ENCODE peak calls at places on chromosomes 2 and 18, in seven cellular contexts. One of them, this sample, is unnamed.
A peak's percentile ranks its signal among the peaks of the same experiment; 100 is the strongest.

GRCh38 chr18:50240083-50240563 is 26.2 kb downstream of the CFAP53 start:
- DNase-seq in iPS-NIHi11: no peak
- DNase-seq in T-helper 17 cell: no peak
- DNase-seq in stimulated activated CD4-positive, alpha-beta T cell treated with anti-CD3 and anti-CD28 coated beads, Interleukin-15, amount 100 ng/mL, for 24 hours: peak; percentile 11
- DNase-seq in endodermal cell: no peak
- DNase-seq in stimulated activated CD8-positive, alpha-beta memory T cell treated with anti-CD3 and anti-CD28 coated beads, Interleukin-12 subunit alpha, Interleukin-12 subunit beta, amount 100 ng/mL, for 4 hours: no peak
- DNase-seq in GM04504: no peak
- DNase-seq in this sample: no peak

GRCh38 chr2:43367014-43367782 is 140.8 kb upstream of the ZFP36L2 start:
- DNase-seq in GM04504: no peak
- DNase-seq in endodermal cell: no peak
- DNase-seq in iPS-NIHi11: no peak
- DNase-seq in stimulated activated CD8-positive, alpha-beta memory T cell treated with anti-CD3 and anti-CD28 coated beads, Interleukin-12 subunit alpha, Interleukin-12 subunit beta, amount 100 ng/mL, for 4 hours: no peak
- DNase-seq in T-helper 17 cell: no peak
- DNase-seq in stimulated activated CD4-positive, alpha-beta T cell treated with anti-CD3 and anti-CD28 coated beads, Interleukin-15, amount 100 ng/mL, for 24 hours: no peak
- DNase-seq in this sample: no peak

GRCh38 chr18:21980744-21981143 is 188.6 kb upstream of the GATA6 start:
- DNase-seq in iPS-NIHi11: no peak
- DNase-seq in GM04504: no peak
- DNase-seq in endodermal cell: peak; percentile 58
- DNase-seq in stimulated activated CD4-positive, alpha-beta T cell treated with anti-CD3 and anti-CD28 coated beads, Interleukin-15, amount 100 ng/mL, for 24 hours: no peak
- DNase-seq in stimulated activated CD8-positive, alpha-beta memory T cell treated with anti-CD3 and anti-CD28 coated beads, Interleukin-12 subunit alpha, Interleukin-12 subunit beta, amount 100 ng/mL, for 4 hours: no peak
- DNase-seq in T-helper 17 cell: no peak
- DNase-seq in this sample: no peak

GRCh38 chr18:33817096-33817495 is 239.1 kb downstream of the ASXL3 start:
- DNase-seq in GM04504: no peak
- DNase-seq in iPS-NIHi11: no peak
- DNase-seq in stimulated activated CD4-positive, alpha-beta T cell treated with anti-CD3 and anti-CD28 coated beads, Interleukin-15, amount 100 ng/mL, for 24 hours: no peak
- DNase-seq in stimulated activated CD8-positive, alpha-beta memory T cell treated with anti-CD3 and anti-CD28 coated beads, Interleukin-12 subunit alpha, Interleukin-12 subunit beta, amount 100 ng/mL, for 4 hours: no peak
- DNase-seq in T-helper 17 cell: no peak
- DNase-seq in endodermal cell: no peak
- DNase-seq in this sample: no peak

GRCh38 chr2:237459741-237460174 is 27.3 kb upstream of the MLPH start:
- DNase-seq in GM04504: peak; percentile 53
- DNase-seq in iPS-NIHi11: no peak
- DNase-seq in T-helper 17 cell: no peak
- DNase-seq in stimulated activated CD8-positive, alpha-beta memory T cell treated with anti-CD3 and anti-CD28 coated beads, Interleukin-12 subunit alpha, Interleukin-12 subunit beta, amount 100 ng/mL, for 4 hours: no peak
- DNase-seq in stimulated activated CD4-positive, alpha-beta T cell treated with anti-CD3 and anti-CD28 coated beads, Interleukin-15, amount 100 ng/mL, for 24 hours: no peak
- DNase-seq in endodermal cell: no peak
- DNase-seq in this sample: no peak

GRCh38 chr2:169162613-169163012 is 93.2 kb downstream of the DHRS9 start:
- DNase-seq in iPS-NIHi11: no peak
- DNase-seq in stimulated activated CD4-positive, alpha-beta T cell treated with anti-CD3 and anti-CD28 coated beads, Interleukin-15, amount 100 ng/mL, for 24 hours: no peak
- DNase-seq in T-helper 17 cell: no peak
- DNase-seq in endodermal cell: no peak
- DNase-seq in stimulated activated CD8-positive, alpha-beta memory T cell treated with anti-CD3 and anti-CD28 coated beads, Interleukin-12 subunit alpha, Interleukin-12 subunit beta, amount 100 ng/mL, for 4 hours: no peak
- DNase-seq in GM04504: no peak
- DNase-seq in this sample: no peak

GRCh38 chr18:46917808-46918600 is 602 bp downstream of the KATNAL2 start:
- DNase-seq in T-helper 17 cell: no peak
- DNase-seq in endodermal cell: peak; percentile 81
- DNase-seq in iPS-NIHi11: peak; percentile 60
- DNase-seq in stimulated activated CD4-positive, alpha-beta T cell treated with anti-CD3 and anti-CD28 coated beads, Interleukin-15, amount 100 ng/mL, for 24 hours: peak; percentile 24
- DNase-seq in GM04504: no peak
- DNase-seq in stimulated activated CD8-positive, alpha-beta memory T cell treated with anti-CD3 and anti-CD28 coated beads, Interleukin-12 subunit alpha, Interleukin-12 subunit beta, amount 100 ng/mL, for 4 hours: no peak
- DNase-seq in this sample: peak; percentile 96

GRCh38 chr2:242085941-242086621 is 216.6 kb downstream of the RTP5 start:
- DNase-seq in stimulated activated CD8-positive, alpha-beta memory T cell treated with anti-CD3 and anti-CD28 coated beads, Interleukin-12 subunit alpha, Interleukin-12 subunit beta, amount 100 ng/mL, for 4 hours: no peak
- DNase-seq in stimulated activated CD4-positive, alpha-beta T cell treated with anti-CD3 and anti-CD28 coated beads, Interleukin-15, amount 100 ng/mL, for 24 hours: peak; percentile 35
- DNase-seq in iPS-NIHi11: no peak
- DNase-seq in T-helper 17 cell: no peak
- DNase-seq in GM04504: no peak
- DNase-seq in endodermal cell: no peak
- DNase-seq in this sample: no peak

GRCh38 chr2:127636248-127637235 is 9.4 kb upstream of the GPR17 start:
- DNase-seq in iPS-NIHi11: no peak
- DNase-seq in endodermal cell: no peak
- DNase-seq in stimulated activated CD8-positive, alpha-beta memory T cell treated with anti-CD3 and anti-CD28 coated beads, Interleukin-12 subunit alpha, Interleukin-12 subunit beta, amount 100 ng/mL, for 4 hours: no peak
- DNase-seq in stimulated activated CD4-positive, alpha-beta T cell treated with anti-CD3 and anti-CD28 coated beads, Interleukin-15, amount 100 ng/mL, for 24 hours: no peak
- DNase-seq in GM04504: no peak
- DNase-seq in T-helper 17 cell: no peak
- DNase-seq in this sample: no peak